ENCODE peak calls at places on chromosomes 12 and 14, in eight cellular contexts. One of them, this sample, is unnamed.

GRCh38 chr12:85466906-85467305 is 186.9 kb downstream of the ALX1 start:
- DNase-seq in posterior vena cava: no peak
- DNase-seq in stimulated activated CD4-positive, alpha-beta T cell treated with anti-CD3 and anti-CD28 coated beads, Interleukin-4, amount 100 ng/mL, for 24 hours: no peak
- DNase-seq in Calu3: no peak
- DNase-seq in NCI-H1417: no peak
- DNase-seq in AG10803: no peak
- DNase-seq in myocyte: no peak
- DNase-seq in GM03348: no peak
- DNase-seq in this sample: no peak

GRCh38 chr14:42490536-42490935 is 883.9 kb downstream of the LRFN5 start:
- DNase-seq in AG10803: no peak
- DNase-seq in GM03348: no peak
- DNase-seq in myocyte: no peak
- DNase-seq in NCI-H1417: no peak
- DNase-seq in Calu3: no peak
- DNase-seq in posterior vena cava: no peak
- DNase-seq in stimulated activated CD4-positive, alpha-beta T cell treated with anti-CD3 and anti-CD28 coated beads, Interleukin-4, amount 100 ng/mL, for 24 hours: no peak
- DNase-seq in this sample: no peak

GRCh38 chr12:88108021-88108420 is 33.9 kb downstream of the CEP290 start:
- DNase-seq in GM03348: no peak
- DNase-seq in myocyte: no peak
- DNase-seq in NCI-H1417: no peak
- DNase-seq in AG10803: peak
- DNase-seq in stimulated activated CD4-positive, alpha-beta T cell treated with anti-CD3 and anti-CD28 coated beads, Interleukin-4, amount 100 ng/mL, for 24 hours: no peak
- DNase-seq in Calu3: no peak
- DNase-seq in posterior vena cava: no peak
- DNase-seq in this sample: no peak

GRCh38 chr12:55996201-55996714 is 818 bp upstream of the SUOX start:
- DNase-seq in GM03348: peak
- DNase-seq in NCI-H1417: peak
- DNase-seq in AG10803: peak
- DNase-seq in posterior vena cava: no peak
- DNase-seq in myocyte: peak
- DNase-seq in stimulated activated CD4-positive, alpha-beta T cell treated with anti-CD3 and anti-CD28 coated beads, Interleukin-4, amount 100 ng/mL, for 24 hours: peak
- DNase-seq in Calu3: peak
- DNase-seq in this sample: no peak

GRCh38 chr14:22561661-22562579 is 27.1 kb downstream of the DAD1 start:
- DNase-seq in AG10803: no peak
- DNase-seq in posterior vena cava: no peak
- DNase-seq in Calu3: no peak
- DNase-seq in myocyte: no peak
- DNase-seq in stimulated activated CD4-positive, alpha-beta T cell treated with anti-CD3 and anti-CD28 coated beads, Interleukin-4, amount 100 ng/mL, for 24 hours: peak
- DNase-seq in GM03348: no peak
- DNase-seq in NCI-H1417: peak
- DNase-seq in this sample: no peak

GRCh38 chr14:56630707-56631106 is 51.1 kb downstream of the TMEM260 start:
- DNase-seq in NCI-H1417: no peak
- DNase-seq in Calu3: no peak
- DNase-seq in myocyte: peak
- DNase-seq in posterior vena cava: no peak
- DNase-seq in AG10803: peak
- DNase-seq in stimulated activated CD4-positive, alpha-beta T cell treated with anti-CD3 and anti-CD28 coated beads, Interleukin-4, amount 100 ng/mL, for 24 hours: no peak
- DNase-seq in GM03348: no peak
- DNase-seq in this sample: no peak

GRCh38 chr12:131963381-131963780 is 13.6 kb downstream of the EP400 start:
- DNase-seq in posterior vena cava: peak
- DNase-seq in stimulated activated CD4-positive, alpha-beta T cell treated with anti-CD3 and anti-CD28 coated beads, Interleukin-4, amount 100 ng/mL, for 24 hours: no peak
- DNase-seq in NCI-H1417: no peak
- DNase-seq in AG10803: no peak
- DNase-seq in myocyte: no peak
- DNase-seq in GM03348: no peak
- DNase-seq in Calu3: no peak
- DNase-seq in this sample: no peak

GRCh38 chr12:93714382-93714781 is 37.2 kb downstream of the CRADD start:
- DNase-seq in myocyte: peak
- DNase-seq in AG10803: peak
- DNase-seq in Calu3: no peak
- DNase-seq in GM03348: peak
- DNase-seq in stimulated activated CD4-positive, alpha-beta T cell treated with anti-CD3 and anti-CD28 coated beads, Interleukin-4, amount 100 ng/mL, for 24 hours: no peak
- DNase-seq in NCI-H1417: no peak
- DNase-seq in posterior vena cava: no peak
- DNase-seq in this sample: no peak

GRCh38 chr14:48275301-48275700 is 599.9 kb upstream of the MDGA2 start:
- DNase-seq in AG10803: no peak
- DNase-seq in posterior vena cava: no peak
- DNase-seq in GM03348: no peak
- DNase-seq in NCI-H1417: no peak
- DNase-seq in Calu3: no peak
- DNase-seq in stimulated activated CD4-positive, alpha-beta T cell treated with anti-CD3 and anti-CD28 coated beads, Interleukin-4, amount 100 ng/mL, for 24 hours: no peak
- DNase-seq in myocyte: no peak
- DNase-seq in this sample: no peak

GRCh38 chr14:54654600-54654999 is 87.7 kb downstream of the SAMD4A start:
- DNase-seq in myocyte: no peak
- DNase-seq in posterior vena cava: no peak
- DNase-seq in NCI-H1417: no peak
- DNase-seq in Calu3: no peak
- DNase-seq in AG10803: no peak
- DNase-seq in stimulated activated CD4-positive, alpha-beta T cell treated with anti-CD3 and anti-CD28 coated beads, Interleukin-4, amount 100 ng/mL, for 24 hours: no peak
- DNase-seq in GM03348: no peak
- DNase-seq in this sample: no peak

GRCh38 chr12:100554608-100555077 is 18.8 kb upstream of the GAS2L3 start:
- DNase-seq in NCI-H1417: peak
- DNase-seq in stimulated activated CD4-positive, alpha-beta T cell treated with anti-CD3 and anti-CD28 coated beads, Interleukin-4, amount 100 ng/mL, for 24 hours: no peak
- DNase-seq in myocyte: peak
- DNase-seq in AG10803: peak
- DNase-seq in posterior vena cava: no peak
- DNase-seq in Calu3: peak
- DNase-seq in GM03348: peak
- DNase-seq in this sample: no peak

GRCh38 chr14:33647385-33647786 is 303.5 kb downstream of the EGLN3 start:
- DNase-seq in myocyte: peak
- DNase-seq in stimulated activated CD4-positive, alpha-beta T cell treated with anti-CD3 and anti-CD28 coated beads, Interleukin-4, amount 100 ng/mL, for 24 hours: no peak
- DNase-seq in NCI-H1417: no peak
- DNase-seq in GM03348: peak
- DNase-seq in AG10803: peak
- DNase-seq in Calu3: no peak
- DNase-seq in posterior vena cava: no peak
- DNase-seq in this sample: no peak

GRCh38 chr14:101705733-101706508 is 55.6 kb upstream of the PPP2R5C start:
- DNase-seq in NCI-H1417: peak
- DNase-seq in GM03348: no peak
- DNase-seq in myocyte: no peak
- DNase-seq in stimulated activated CD4-positive, alpha-beta T cell treated with anti-CD3 and anti-CD28 coated beads, Interleukin-4, amount 100 ng/mL, for 24 hours: peak
- DNase-seq in posterior vena cava: peak
- DNase-seq in AG10803: peak
- DNase-seq in Calu3: peak
- DNase-seq in this sample: peak

GRCh38 chr14:100557658-100558057 is 29.6 kb downstream of the BEGAIN start:
- DNase-seq in NCI-H1417: no peak
- DNase-seq in stimulated activated CD4-positive, alpha-beta T cell treated with anti-CD3 and anti-CD28 coated beads, Interleukin-4, amount 100 ng/mL, for 24 hours: no peak
- DNase-seq in posterior vena cava: no peak
- DNase-seq in Calu3: no peak
- DNase-seq in AG10803: no peak
- DNase-seq in GM03348: no peak
- DNase-seq in myocyte: no peak
- DNase-seq in this sample: no peak

GRCh38 chr12:68416826-68417225 is 84.7 kb upstream of the MDM1 start:
- DNase-seq in stimulated activated CD4-positive, alpha-beta T cell treated with anti-CD3 and anti-CD28 coated beads, Interleukin-4, amount 100 ng/mL, for 24 hours: no peak
- DNase-seq in posterior vena cava: no peak
- DNase-seq in NCI-H1417: no peak
- DNase-seq in myocyte: no peak
- DNase-seq in AG10803: peak
- DNase-seq in Calu3: no peak
- DNase-seq in GM03348: peak
- DNase-seq in this sample: no peak

GRCh38 chr12:11651785-11652184 is 2.3 kb downstream of the ETV6 start:
- DNase-seq in stimulated activated CD4-positive, alpha-beta T cell treated with anti-CD3 and anti-CD28 coated beads, Interleukin-4, amount 100 ng/mL, for 24 hours: no peak
- DNase-seq in GM03348: no peak
- DNase-seq in Calu3: no peak
- DNase-seq in NCI-H1417: no peak
- DNase-seq in AG10803: peak
- DNase-seq in myocyte: peak
- DNase-seq in posterior vena cava: no peak
- DNase-seq in this sample: no peak

GRCh38 chr14:105492966-105493871 is 2.2 kb downstream of the TEDC1 start:
- DNase-seq in NCI-H1417: no peak
- DNase-seq in GM03348: no peak
- DNase-seq in myocyte: no peak
- DNase-seq in stimulated activated CD4-positive, alpha-beta T cell treated with anti-CD3 and anti-CD28 coated beads, Interleukin-4, amount 100 ng/mL, for 24 hours: no peak
- DNase-seq in AG10803: no peak
- DNase-seq in posterior vena cava: peak
- DNase-seq in Calu3: no peak
- DNase-seq in this sample: peak

GRCh38 chr12:31215521-31216232 is 110.3 kb downstream of the SINHCAF start:
- DNase-seq in Calu3: no peak
- DNase-seq in NCI-H1417: peak
- DNase-seq in myocyte: no peak
- DNase-seq in posterior vena cava: no peak
- DNase-seq in stimulated activated CD4-positive, alpha-beta T cell treated with anti-CD3 and anti-CD28 coated beads, Interleukin-4, amount 100 ng/mL, for 24 hours: no peak
- DNase-seq in GM03348: no peak
- DNase-seq in AG10803: no peak
- DNase-seq in this sample: no peak